ENCODE peak calls at places on chromosomes 16 and 17, in seven cellular contexts. K is HCT116, B is foreskin keratinocyte, G is left ventricle myocardium inferior, H is AG09319, E is endothelial cell, J is lower leg skin. D is an unnamed sample.

GRCh38 chr16:57500578-57501111 is 14.4 kb upstream of the DOK4 start:
- DNase-seq in K (no peak), E (no peak), B (no peak), J (no peak), H (no peak), G (peak; percentile 8), D (peak; percentile 81)

GRCh38 chr17:58741121-58741625 is 14.5 kb upstream of the PPM1E start:
- DNase-seq in B (peak; percentile 92), G (no peak), H (peak; percentile 10), K (peak; percentile 59), E (no peak), J (peak; percentile 28), D (peak; percentile 20)

GRCh38 chr17:40958086-40958953 is 8.4 kb downstream of the KRT39 start:
- DNase-seq in E (no peak), H (no peak), G (no peak), J (no peak), B (no peak), K (no peak), D (no peak)

GRCh38 chr16:2196162-2196980 is at the start of gene CASKIN1:
- DNase-seq in G (no peak), K (no peak), H (no peak), E (peak; percentile 42), B (no peak), J (no peak), D (peak; percentile 55)

GRCh38 chr17:14321476-14321949 is 20.6 kb downstream of the HS3ST3B1 start:
- DNase-seq in G (no peak), H (no peak), J (no peak), K (no peak), B (no peak), E (no peak), D (no peak)

GRCh38 chr16:73298562-73298961 is 250.6 kb upstream of the ZFHX3 start:
- DNase-seq in B (no peak), H (no peak), K (no peak), J (no peak), G (no peak), E (no peak), D (no peak)

GRCh38 chr17:29039764-29040598 is 3.0 kb upstream of the PIPOX start:
- DNase-seq in H (peak; percentile 34), G (no peak), K (no peak), E (no peak), B (peak; percentile 35), J (no peak), D (no peak)

GRCh38 chr17:41540921-41541625 is 13.0 kb upstream of the KRT19 start:
- DNase-seq in H (no peak), G (no peak), B (no peak), J (no peak), K (no peak), E (no peak), D (no peak)

GRCh38 chr17:56653877-56654276 is 60.4 kb downstream of the NOG start:
- DNase-seq in K (peak; percentile 63), B (peak; percentile 32), G (no peak), E (peak; percentile 51), J (no peak), H (no peak), D (no peak)

GRCh38 chr17:12686486-12686885 is 20.8 kb downstream of the MYOCD start:
- DNase-seq in H (no peak), J (no peak), G (no peak), B (no peak), K (no peak), E (no peak), D (no peak)

GRCh38 chr17:35214631-35215273 is 20.6 kb upstream of the SLC35G3 start:
- DNase-seq in G (no peak), B (no peak), J (no peak), H (no peak), E (no peak), K (no peak), D (no peak)

GRCh38 chr16:49036126-49036525 is 245.5 kb downstream of the CBLN1 start:
- DNase-seq in H (no peak), E (no peak), B (no peak), G (no peak), J (no peak), K (no peak), D (no peak)

GRCh38 chr16:15967223-15967546 is 17.8 kb downstream of the ABCC1 start:
- DNase-seq in J (no peak), K (no peak), B (no peak), E (no peak), H (no peak), G (no peak), D (no peak)

GRCh38 chr17:63549289-63549945 is 860 bp upstream of the DCAF7 start:
- DNase-seq in G (no peak), B (no peak), E (no peak), K (no peak), H (no peak), J (no peak), D (peak; percentile 49)

GRCh38 chr16:79415983-79416641 is 184.4 kb downstream of the MAF start:
- DNase-seq in G (no peak), H (no peak), K (no peak), B (no peak), E (no peak), J (no peak), D (no peak)

GRCh38 chr16:8565498-8565897 is 24.8 kb downstream of the TMEM114 start:
- DNase-seq in H (no peak), E (no peak), B (no peak), K (no peak), J (no peak), G (no peak), D (no peak)

GRCh38 chr17:9343513-9343912 is 232.1 kb downstream of the STX8 start:
- DNase-seq in K (no peak), H (no peak), E (no peak), G (no peak), J (no peak), B (no peak), D (no peak)

GRCh38 chr17:38461683-38462082 is 33.4 kb downstream of the ARHGAP23 start:
- DNase-seq in G (no peak), K (no peak), E (no peak), J (no peak), H (no peak), B (no peak), D (no peak)

GRCh38 chr16:55142405-55142804 is 181.6 kb upstream of the IRX6 start:
- DNase-seq in G (no peak), K (no peak), J (no peak), H (no peak), E (no peak), B (no peak), D (no peak)

DNA sequence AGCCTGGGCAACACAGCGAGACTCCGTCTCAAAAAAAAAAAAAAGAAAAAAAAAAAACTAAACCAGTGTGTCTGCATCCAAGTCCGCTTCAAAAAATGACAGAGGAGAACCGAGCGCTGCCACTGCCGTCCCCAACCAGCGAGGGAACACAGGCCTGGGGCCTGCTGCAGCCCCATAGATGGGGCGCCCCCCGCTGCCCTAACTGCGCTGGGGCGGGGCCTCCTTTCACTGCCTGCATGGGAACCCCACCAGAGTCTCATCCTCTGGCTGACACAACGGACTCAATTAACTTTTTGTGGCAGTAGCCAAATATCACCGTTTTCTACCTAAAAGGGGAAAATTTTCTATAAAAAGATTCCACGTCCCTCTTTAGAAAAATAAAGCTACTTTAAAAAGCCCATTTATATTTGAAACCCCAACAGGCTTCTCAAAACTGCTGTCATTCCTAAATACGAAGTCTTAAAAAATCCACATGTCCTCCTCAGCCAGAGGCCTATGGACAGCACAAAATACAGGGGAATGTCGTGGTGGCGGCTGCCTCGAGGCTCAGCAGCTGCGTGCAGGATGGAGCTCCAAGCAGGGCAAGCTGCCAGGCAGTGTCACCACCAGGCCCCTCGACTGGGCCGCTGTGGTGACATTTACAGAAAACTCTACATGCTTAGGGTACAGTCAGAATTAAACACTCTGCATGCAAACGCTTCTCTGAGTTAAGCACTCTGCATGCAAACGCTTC is 30.4 kb downstream of the KLHDC4 start:
- DNase-seq in B (no peak), K (no peak), H (no peak), E (no peak), J (no peak), G (no peak), D (peak; percentile 83)
- TF ChIP-seq CTCF in B (no peak), K (no peak), H (no peak), E (no peak), J (no peak), G (no peak), D (peak; percentile 7)

DNA sequence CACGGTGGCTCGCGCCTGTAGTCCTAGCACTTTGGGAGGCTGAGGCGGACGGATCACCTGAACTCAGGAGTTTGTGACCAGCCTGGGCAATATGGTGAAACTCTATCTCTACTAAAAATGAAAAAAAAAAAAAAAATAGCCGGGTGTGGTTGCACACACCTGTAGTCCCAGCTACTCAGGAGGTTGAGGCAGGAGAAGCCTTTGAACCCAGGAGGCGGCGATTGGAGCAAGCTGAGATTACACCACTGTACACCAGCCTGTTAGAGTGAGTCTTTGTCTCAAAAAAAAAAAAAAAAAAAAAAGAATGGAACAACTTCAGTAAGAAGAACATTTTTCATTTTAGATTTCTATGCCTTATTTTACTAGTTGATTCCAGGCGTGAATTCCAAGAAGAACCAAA is 2.7 kb downstream of the NUP85 start:
- DNase-seq in H (no peak), G (no peak), J (no peak), B (no peak), E (no peak), K (no peak), D (no peak)
- TF ChIP-seq CTCF in H (no peak), G (no peak), J (no peak), B (no peak), E (no peak), K (no peak), D (no peak)

DNA sequence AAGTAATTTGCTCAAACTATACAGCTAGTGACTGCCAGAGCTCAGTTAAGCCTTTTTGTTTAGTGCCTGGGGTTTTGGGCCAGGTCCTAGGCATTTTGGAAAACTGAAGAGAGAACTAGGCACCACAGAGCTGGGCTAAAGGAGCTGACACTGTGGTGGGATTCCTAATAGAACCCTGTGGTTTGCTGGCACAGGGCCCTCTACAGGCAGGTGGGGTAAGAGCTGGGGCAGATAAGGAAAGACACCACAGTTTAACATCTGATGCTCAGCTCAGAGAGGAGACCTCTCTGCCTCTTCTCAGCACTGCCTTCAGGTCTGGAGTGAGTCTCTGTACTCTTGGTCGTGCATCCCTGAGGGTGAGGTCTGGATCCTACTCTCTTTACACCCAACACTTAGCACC is 121.2 kb downstream of the SNX11 start:
- DNase-seq in K (no peak), E (no peak), B (no peak), H (no peak), J (no peak), G (no peak), D (peak; percentile 12)
- TF ChIP-seq CTCF in K (peak; percentile 63), E (no peak), B (peak; percentile 9), H (no peak), J (no peak), G (no peak), D (peak; percentile 39)

DNA sequence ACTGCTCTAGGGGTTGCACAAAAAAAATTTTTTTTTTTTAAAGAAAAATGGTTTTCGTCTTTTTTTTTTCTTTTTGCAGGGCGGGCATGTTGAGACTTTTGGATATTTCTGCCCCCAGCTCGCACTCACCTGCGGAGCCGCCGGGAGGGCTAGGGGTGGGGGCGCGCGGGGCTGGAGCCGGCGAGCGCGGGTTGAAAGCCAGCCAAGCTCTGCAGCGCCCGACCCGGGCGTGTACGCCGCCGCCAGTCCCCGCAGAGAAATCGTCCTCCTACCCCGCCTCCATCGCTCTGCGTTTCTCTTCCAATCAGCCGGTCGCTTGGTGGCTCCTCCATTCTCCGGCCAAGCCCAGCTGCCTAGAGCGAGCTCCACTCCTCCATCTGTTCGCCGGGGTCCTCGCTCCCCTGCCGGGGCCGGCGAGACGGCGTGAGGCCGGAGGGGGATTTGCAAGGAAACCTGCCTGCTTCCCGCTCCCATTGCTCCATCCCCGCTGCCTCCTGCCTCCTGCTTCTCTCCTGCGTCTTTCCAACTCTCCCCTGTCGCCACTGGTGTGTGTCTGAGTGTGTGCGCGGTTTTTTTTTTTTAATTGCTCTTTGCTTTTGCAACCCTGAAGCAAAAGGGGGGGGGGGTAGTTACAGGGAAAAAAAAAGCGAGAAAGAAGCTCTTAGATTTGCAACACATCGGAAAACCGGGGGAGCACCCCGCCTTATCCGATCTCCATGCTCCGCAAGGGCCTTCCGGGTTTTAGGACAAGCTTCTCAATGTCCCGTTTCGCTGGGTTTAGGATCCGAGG is 1.8 kb upstream of the UBTF start:
- DNase-seq in K (no peak), E (peak; percentile 66), H (no peak), G (peak; percentile 85), B (no peak), J (peak; percentile 77), D (peak; percentile 90)
- TF ChIP-seq CTCF in K (no peak), E (no peak), H (no peak), G (peak; percentile 27), B (no peak), J (no peak), D (no peak)

D was measured in BE2C.